ENCODE peak calls at places on chromosomes 11 and 22, in four cellular contexts. One of them, this sample, is unnamed.

GRCh38 chr11:35458846-35459245 is 39.5 kb upstream of the SLC1A2 start:
- DNase-seq in GM03348: peak
- DNase-seq in colonic mucosa: no peak
- DNase-seq in HL-60: no peak
- DNase-seq in this sample: no peak

GRCh38 chr11:10856689-10857603 is 907 bp downstream of the ZBED5 start:
- DNase-seq in colonic mucosa: peak
- DNase-seq in GM03348: peak
- DNase-seq in HL-60: no peak
- DNase-seq in this sample: peak

GRCh38 chr11:10654211-10655150 is 39.1 kb downstream of the IRAG1 start:
- DNase-seq in GM03348: peak
- DNase-seq in HL-60: no peak
- DNase-seq in colonic mucosa: no peak
- DNase-seq in this sample: no peak

GRCh38 chr22:17264321-17265052 is 45.3 kb upstream of the ADA2 start:
- DNase-seq in HL-60: no peak
- DNase-seq in GM03348: no peak
- DNase-seq in colonic mucosa: no peak
- DNase-seq in this sample: no peak

GRCh38 chr11:34165121-34165520 is 59.7 kb downstream of the NAT10 start:
- DNase-seq in colonic mucosa: no peak
- DNase-seq in GM03348: no peak
- DNase-seq in HL-60: no peak
- DNase-seq in this sample: no peak

GRCh38 chr22:35896306-35896705 is 132.3 kb downstream of the RBFOX2 start:
- DNase-seq in HL-60: no peak
- DNase-seq in GM03348: no peak
- DNase-seq in colonic mucosa: no peak
- DNase-seq in this sample: no peak

GRCh38 chr11:46485852-46486443 is 94.4 kb upstream of the CHRM4 start:
- DNase-seq in HL-60: no peak
- DNase-seq in GM03348: no peak
- DNase-seq in colonic mucosa: no peak
- DNase-seq in this sample: no peak

GRCh38 chr22:26994801-26995200 is 337.4 kb downstream of the MIAT start:
- DNase-seq in HL-60: no peak
- DNase-seq in GM03348: no peak
- DNase-seq in colonic mucosa: no peak
- DNase-seq in this sample: no peak

GRCh38 chr22:39242809-39243442 is 1.9 kb downstream of the PDGFB start:
- DNase-seq in HL-60: no peak
- DNase-seq in colonic mucosa: peak
- DNase-seq in GM03348: no peak
- DNase-seq in this sample: no peak

GRCh38 chr11:130865091-130865771 is 51.0 kb downstream of the SNX19 start:
- DNase-seq in colonic mucosa: no peak
- DNase-seq in GM03348: no peak
- DNase-seq in HL-60: no peak
- DNase-seq in this sample: peak

GRCh38 chr11:135036488-135037297 is 624.7 kb upstream of the B3GAT1 start:
- DNase-seq in colonic mucosa: no peak
- DNase-seq in GM03348: no peak
- DNase-seq in HL-60: no peak
- DNase-seq in this sample: no peak

GRCh38 chr11:34173050-34173449 is 67.6 kb downstream of the NAT10 start:
- DNase-seq in HL-60: no peak
- DNase-seq in GM03348: no peak
- DNase-seq in colonic mucosa: no peak
- DNase-seq in this sample: no peak

GRCh38 chr11:63847363-63847762 is 8.5 kb downstream of the MARK2 start:
- DNase-seq in HL-60: no peak
- DNase-seq in colonic mucosa: peak
- DNase-seq in GM03348: no peak
- DNase-seq in this sample: no peak

GRCh38 chr11:120248551-120249278 is 8.8 kb downstream of the POU2F3 start:
- DNase-seq in colonic mucosa: no peak
- DNase-seq in GM03348: peak
- DNase-seq in HL-60: no peak
- DNase-seq in this sample: no peak

GRCh38 chr22:49968831-49969661 is 8.5 kb downstream of the PIM3 start:
- DNase-seq in colonic mucosa: no peak
- DNase-seq in HL-60: no peak
- DNase-seq in GM03348: no peak
- DNase-seq in this sample: peak

This sample was measured in left cardiac atrium.